ENCODE peak calls at places on chromosomes 16 and 17, in five cellular contexts. M is GM10248, F is iris pigment epithelial cell, T is NCI-H748 treated with DMSO at 0.1 percent for 48 hours, Q is NCI-H2029. E is an unnamed sample.

GRCh38 chr17:30519166-30519565 is 42.0 kb downstream of the GOSR1 start:
- DNase-seq in M (no peak), F (no peak), T (no peak), Q (no peak), E (no peak)

GRCh38 chr16:65315004-65315398 is 193.1 kb upstream of the CDH11 start:
- DNase-seq in M (no peak), F (no peak), T (no peak), Q (no peak), E (no peak)

GRCh38 chr17:73831699-73832098 is 187.5 kb upstream of the SDK2 start:
- DNase-seq in M (no peak), F (no peak), T (no peak), Q (no peak), E (no peak)

GRCh38 chr17:30379303-30380105 is 777 bp downstream of the CPD start:
- DNase-seq in M (peak), F (no peak), T (no peak), Q (no peak), E (no peak)

GRCh38 chr17:17849863-17850373 is 13.1 kb upstream of the SREBF1 start:
- DNase-seq in M (peak), F (peak), T (no peak), Q (no peak), E (peak)

GRCh38 chr16:76450890-76451289 is 173.7 kb downstream of the CNTNAP4 start:
- DNase-seq in M (no peak), F (no peak), T (no peak), Q (no peak), E (no peak)

GRCh38 chr16:23423496-23424049 is 29.4 kb downstream of the COG7 start:
- DNase-seq in M (no peak), F (peak), T (peak), Q (peak), E (no peak)

GRCh38 chr17:13550291-13550690 is 51.4 kb downstream of the HS3ST3A1 start:
- DNase-seq in M (no peak), F (peak), T (no peak), Q (no peak), E (no peak)

GRCh38 chr17:1391577-1391976 is 8.4 kb downstream of the YWHAE start:
- DNase-seq in M (no peak), F (no peak), T (no peak), Q (no peak), E (no peak)

GRCh38 chr17:58312824-58313223 is 15.8 kb downstream of the TSPOAP1 start:
- DNase-seq in M (no peak), F (no peak), T (no peak), Q (no peak), E (no peak)

GRCh38 chr17:17348872-17349723 is 45.9 kb downstream of the NT5M start:
- DNase-seq in M (no peak), F (no peak), T (no peak), Q (no peak), E (no peak)

GRCh38 chr16:55021595-55022475 is 91.2 kb downstream of the IRX5 start:
- DNase-seq in M (no peak), F (peak), T (peak), Q (no peak), E (no peak)

GRCh38 chr16:2520097-2520783 is at the start of gene AMDHD2:
- DNase-seq in M (peak), F (peak), T (no peak), Q (peak), E (peak)

GRCh38 chr16:87464691-87465300 is 28.0 kb downstream of the ZCCHC14 start:
- DNase-seq in M (peak), F (peak), T (no peak), Q (no peak), E (peak)

GRCh38 chr16:80804451-80805383 is at the start of gene CDYL2:
- DNase-seq in M (peak), F (no peak), T (no peak), Q (no peak), E (no peak)

GRCh38 chr16:3655791-3656490 is 1.4 kb downstream of the DNASE1 start:
- DNase-seq in M (no peak), F (no peak), T (no peak), Q (no peak), E (no peak)

GRCh38 chr16:84495506-84495905 is 9.0 kb downstream of the MEAK7 start:
- DNase-seq in M (no peak), F (no peak), T (no peak), Q (no peak), E (no peak)

GRCh38 chr16:19601083-19601976 is 45.8 kb downstream of the VPS35L start:
- DNase-seq in M (peak), F (peak), T (no peak), Q (peak), E (peak)

GRCh38 chr17:18041776-18042175 is 2.6 kb downstream of the GID4 start:
- DNase-seq in M (no peak), F (peak), T (no peak), Q (no peak), E (peak)

GRCh38 chr16:78768723-78769122 is 669.3 kb downstream of the WWOX start:
- DNase-seq in M (no peak), F (no peak), T (no peak), Q (no peak), E (no peak)

GRCh38 chr16:56360117-56361008 is 65.0 kb downstream of the AMFR start:
- DNase-seq in M (no peak), F (no peak), T (no peak), Q (no peak), E (no peak)

GRCh38 chr16:51440096-51440495 is 289.0 kb upstream of the SALL1 start:
- DNase-seq in M (no peak), F (no peak), T (no peak), Q (no peak), E (no peak)

GRCh38 chr17:65593870-65594584 is 32.6 kb upstream of the AXIN2 start:
- DNase-seq in M (no peak), F (peak), T (no peak), Q (no peak), E (peak)

E was measured in cardiac muscle cell.